ENCODE peak calls at places on chromosomes 7 and 10, in nine cellular contexts. V is GM10248, Y is A549, K is upper lobe of right lung, L is cardiac fibroblast, W is psoas muscle, O is AG09319, U is GM20000, J is thoracic aorta. M is an unnamed sample.

GRCh38 chr7:130971297-130971696 is 237.3 kb upstream of the KLF14 start:
- DNase-seq in V (no peak), Y (no peak), K (no peak), L (no peak), W (no peak), O (no peak), U (no peak), J (no peak), M (no peak)

GRCh38 chr10:76324283-76324682 is 892.9 kb downstream of the LRMDA start:
- DNase-seq in V (no peak), Y (no peak), K (peak), L (no peak), W (peak), O (no peak), U (no peak), J (no peak), M (no peak)

GRCh38 chr7:121624922-121625321 is 228.8 kb upstream of the FAM3C start:
- DNase-seq in V (no peak), Y (no peak), K (no peak), L (peak), W (no peak), O (no peak), U (no peak), J (no peak), M (no peak)

GRCh38 chr10:36424377-36424971 is 700.9 kb upstream of the ANKRD30A start:
- DNase-seq in V (no peak), Y (no peak), K (no peak), L (no peak), W (no peak), O (no peak), U (no peak), J (no peak), M (no peak)

GRCh38 chr10:391304-391703 is 256.0 kb downstream of the ZMYND11 start:
- DNase-seq in V (no peak), Y (no peak), K (no peak), L (no peak), W (no peak), O (no peak), U (no peak), J (no peak), M (no peak)

GRCh38 chr7:41096921-41097320 is 606.0 kb downstream of the INHBA start:
- DNase-seq in V (no peak), Y (no peak), K (no peak), L (peak), W (no peak), O (no peak), U (no peak), J (no peak), M (no peak)

GRCh38 chr10:66964946-66965345 is 39.1 kb downstream of the LRRTM3 start:
- DNase-seq in V (no peak), Y (no peak), K (no peak), L (no peak), W (no peak), O (no peak), U (no peak), J (no peak), M (no peak)

GRCh38 chr7:138981332-138982203 is at the start of gene KIAA1549:
- DNase-seq in V (peak), Y (peak), K (peak), L (peak), W (peak), O (peak), U (peak), J (no peak), M (peak)

GRCh38 chr10:118042827-118043242 is 3.9 kb downstream of the RAB11FIP2 start:
- DNase-seq in V (no peak), Y (no peak), K (no peak), L (no peak), W (no peak), O (no peak), U (no peak), J (no peak), M (no peak)

GRCh38 chr7:148575640-148576411 is 14.7 kb upstream of the C7orf33 start:
- DNase-seq in V (peak), Y (peak), K (peak), L (peak), W (peak), O (peak), U (peak), J (peak), M (peak)

GRCh38 chr7:101575168-101575567 is 53.9 kb downstream of the MYL10 start:
- DNase-seq in V (no peak), Y (no peak), K (no peak), L (no peak), W (no peak), O (no peak), U (no peak), J (no peak), M (no peak)

GRCh38 chr10:129046074-129046681 is 420.9 kb upstream of the MGMT start:
- DNase-seq in V (no peak), Y (no peak), K (no peak), L (no peak), W (no peak), O (no peak), U (no peak), J (no peak), M (no peak)

GRCh38 chr7:16136896-16137295 is 284.4 kb downstream of the CRPPA start:
- DNase-seq in V (no peak), Y (no peak), K (no peak), L (no peak), W (no peak), O (no peak), U (no peak), J (no peak), M (no peak)

GRCh38 chr10:127308031-127308430 is 111.6 kb upstream of the INSYN2A start:
- DNase-seq in V (no peak), Y (no peak), K (no peak), L (no peak), W (no peak), O (no peak), U (no peak), J (no peak), M (no peak)

GRCh38 chr7:117229350-117229749 is 93.5 kb downstream of the WNT2 start:
- DNase-seq in V (no peak), Y (no peak), K (no peak), L (no peak), W (no peak), O (no peak), U (no peak), J (no peak), M (no peak)

GRCh38 chr7:127619681-127620405 is 1.9 kb upstream of the PAX4 start:
- DNase-seq in V (no peak), Y (peak), K (no peak), L (peak), W (no peak), O (no peak), U (no peak), J (no peak), M (no peak)

GRCh38 chr7:45890902-45891461 is 2.7 kb downstream of the IGFBP1 start:
- DNase-seq in V (no peak), Y (peak), K (no peak), L (peak), W (no peak), O (no peak), U (peak), J (no peak), M (no peak)

GRCh38 chr7:95433952-95434351 is 876 bp downstream of the PON2 start:
- DNase-seq in V (no peak), Y (no peak), K (no peak), L (no peak), W (no peak), O (no peak), U (no peak), J (no peak), M (no peak)

GRCh38 chr10:22714524-22715289 is at the start of gene PIP4K2A:
- DNase-seq in V (peak), Y (peak), K (peak), L (peak), W (peak), O (peak), U (peak), J (no peak), M (peak)

GRCh38 chr10:89845541-89846275 is 144.3 kb downstream of the KIF20B start:
- DNase-seq in V (no peak), Y (no peak), K (no peak), L (peak), W (no peak), O (no peak), U (no peak), J (no peak), M (no peak)

GRCh38 chr7:108251700-108252099 is 121.5 kb upstream of the LAMB4 start:
- DNase-seq in V (no peak), Y (no peak), K (no peak), L (peak), W (no peak), O (no peak), U (no peak), J (no peak), M (no peak)

GRCh38 chr7:44063894-44064651 is 1.3 kb downstream of the PGAM2 start:
- DNase-seq in V (no peak), Y (no peak), K (peak), L (peak), W (peak), O (no peak), U (no peak), J (no peak), M (no peak)

GRCh38 chr10:111298031-111298430 is 221.2 kb downstream of the ADRA2A start:
- DNase-seq in V (no peak), Y (no peak), K (no peak), L (no peak), W (no peak), O (no peak), U (no peak), J (no peak), M (no peak)

GRCh38 chr10:70254795-70255328 is 21.6 kb upstream of the PPA1 start:
- DNase-seq in V (no peak), Y (no peak), K (no peak), L (no peak), W (no peak), O (no peak), U (no peak), J (no peak), M (no peak)

GRCh38 chr10:44752451-44753441 is 158.4 kb upstream of the TMEM72 start:
- DNase-seq in V (no peak), Y (peak), K (no peak), L (peak), W (no peak), O (peak), U (no peak), J (no peak), M (no peak)

GRCh38 chr7:29906200-29907022 is 83.2 kb downstream of the SCRN1 start:
- DNase-seq in V (no peak), Y (no peak), K (no peak), L (no peak), W (no peak), O (no peak), U (no peak), J (no peak), M (no peak)
- TF ChIP-seq CTCF in V (no peak), Y (no peak), K (no peak), L (no peak), W (no peak), O (no peak), U (no peak), J (no peak), M (no peak)

GRCh38 chr7:36131026-36131425 is 22.0 kb upstream of the EEPD1 start:
- DNase-seq in V (no peak), Y (no peak), K (no peak), L (no peak), W (no peak), O (no peak), U (no peak), J (no peak), M (no peak)

GRCh38 chr7:36130236-36130945 is 22.7 kb upstream of the EEPD1 start:
- DNase-seq in V (no peak), Y (no peak), K (no peak), L (no peak), W (no peak), O (no peak), U (no peak), J (no peak), M (no peak)

GRCh38 chr7:36129048-36129534 is 24.0 kb upstream of the EEPD1 start:
- DNase-seq in V (no peak), Y (peak), K (no peak), L (peak), W (peak), O (no peak), U (no peak), J (no peak), M (no peak)

GRCh38 chr7:36127075-36127740 is 25.8 kb upstream of the EEPD1 start:
- DNase-seq in V (no peak), Y (no peak), K (no peak), L (peak), W (peak), O (no peak), U (no peak), J (no peak), M (no peak)

DNA sequence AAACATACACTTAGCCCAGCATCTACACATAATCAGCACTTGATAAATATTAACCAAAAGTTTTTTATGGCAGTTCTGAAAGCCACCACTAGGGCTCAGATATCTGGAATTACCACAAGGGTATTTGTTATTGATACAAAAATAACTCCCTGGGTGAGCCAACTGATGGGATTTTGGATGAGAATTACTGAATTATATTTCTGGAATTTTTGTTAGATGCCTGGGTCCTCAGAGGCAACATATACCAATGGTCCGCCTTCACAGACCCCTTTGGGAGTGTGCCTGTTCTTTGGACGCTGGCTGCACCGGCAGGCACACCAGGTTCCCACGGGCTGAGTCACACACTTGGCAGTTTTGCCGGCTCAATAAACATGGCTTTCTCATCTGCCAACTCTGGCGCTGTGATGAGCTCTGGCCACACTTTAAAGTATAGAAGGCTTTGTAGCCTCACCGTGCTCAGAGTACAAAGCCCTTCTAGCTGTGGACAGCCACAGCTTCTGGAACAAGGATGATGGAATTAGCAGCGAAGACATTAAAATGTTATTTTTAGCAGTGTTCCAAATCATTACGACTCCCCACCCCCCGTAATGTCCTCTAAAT is 24.5 kb upstream of the EEPD1 start:
- DNase-seq in V (no peak), Y (peak), K (no peak), L (peak), W (peak), O (peak), U (no peak), J (peak), M (no peak)
- TF ChIP-seq CTCF in V (no peak), Y (peak), K (peak), L (peak), W (peak), O (peak), U (peak), J (peak), M (no peak)

GRCh38 chr10:80046629-80047441 is 31.6 kb upstream of the TMEM254 start:
- DNase-seq in V (peak), Y (peak), K (peak), L (peak), W (peak), O (peak), U (peak), J (peak), M (peak)
- TF ChIP-seq CTCF in V (peak), Y (peak), K (peak), L (peak), W (peak), O (peak), U (peak), J (peak), M (peak)

GRCh38 chr10:4512557-4513286 is 313.3 kb upstream of the AKR1E2 start:
- DNase-seq in V (no peak), Y (peak), K (no peak), L (peak), W (no peak), O (no peak), U (no peak), J (no peak), M (no peak)
- TF ChIP-seq CTCF in V (no peak), Y (peak), K (peak), L (peak), W (peak), O (peak), U (no peak), J (no peak), M (no peak)

DNA sequence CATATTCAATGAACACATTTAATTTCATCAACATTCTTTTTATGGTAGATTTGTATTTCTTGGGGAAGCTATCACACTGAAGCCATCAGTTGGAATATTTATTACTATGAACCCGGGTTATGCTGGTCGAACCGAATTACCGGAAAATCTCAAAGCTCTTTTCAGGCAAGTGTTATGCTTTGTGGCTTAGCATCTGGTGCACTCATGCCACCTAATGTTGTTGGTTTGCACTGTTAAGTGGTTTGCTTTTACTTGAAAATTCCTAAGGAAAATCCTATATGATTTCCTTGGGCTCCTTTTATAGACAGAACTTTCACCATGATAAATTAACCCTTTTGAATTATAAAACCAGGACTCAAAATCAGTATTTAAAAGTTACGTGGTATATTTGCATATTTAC is 147.9 kb downstream of the DNAH11 start:
- DNase-seq in V (no peak), Y (peak), K (no peak), L (peak), W (no peak), O (no peak), U (no peak), J (no peak), M (no peak)
- TF ChIP-seq CTCF in V (no peak), Y (peak), K (no peak), L (no peak), W (no peak), O (no peak), U (no peak), J (no peak), M (peak)

GRCh38 chr10:71837085-71837827 is 13.8 kb downstream of the PSAP start:
- DNase-seq in V (no peak), Y (peak), K (no peak), L (no peak), W (no peak), O (no peak), U (no peak), J (no peak), M (no peak)
- TF ChIP-seq CTCF in V (peak), Y (peak), K (peak), L (peak), W (peak), O (no peak), U (peak), J (no peak), M (peak)

M was measured in GM13977.